ENCODE peak calls at places on chromosome 13, in six cellular contexts. Y is GM23338, N is psoas muscle, Q is testis, W is HepG2, G is breast epithelium. T is an unnamed sample.

GRCh38 chr13:114283581-114283980 is 2.2 kb downstream of the UPF3A start:
- DNase-seq in Y (no peak), N (no peak), Q (no peak), W (peak; percentile 10), G (no peak), T (no peak)

GRCh38 chr13:113023217-113023597 is 54.2 kb downstream of the MCF2L start:
- DNase-seq in Y (peak; percentile 28), N (no peak), Q (no peak), W (peak; percentile 44), G (no peak), T (peak; percentile 69)

GRCh38 chr13:112132142-112132541 is 65.2 kb downstream of the SOX1 start:
- DNase-seq in Y (no peak), N (no peak), Q (no peak), W (no peak), G (no peak), T (no peak)

GRCh38 chr13:37481005-37481857 is 117.3 kb downstream of the POSTN start:
- DNase-seq in Y (no peak), N (no peak), Q (no peak), W (no peak), G (no peak), T (no peak)

GRCh38 chr13:50951366-50951765 is 41.8 kb downstream of the RNASEH2B start:
- DNase-seq in Y (no peak), N (no peak), Q (no peak), W (no peak), G (no peak), T (no peak)

GRCh38 chr13:113589961-113590339 is 5.4 kb downstream of the TFDP1 start:
- DNase-seq in Y (no peak), N (no peak), Q (peak; percentile 11), W (no peak), G (no peak), T (no peak)

GRCh38 chr13:27194895-27195764 is 23.5 kb upstream of the USP12 start:
- DNase-seq in Y (peak; percentile 45), N (no peak), Q (no peak), W (no peak), G (no peak), T (no peak)

GRCh38 chr13:33349996-33350826 is 64.7 kb upstream of the STARD13 start:
- DNase-seq in Y (peak; percentile 51), N (peak; percentile 61), Q (peak; percentile 55), W (no peak), G (no peak), T (no peak)

GRCh38 chr13:42174344-42175162 is 97.4 kb upstream of the AKAP11 start:
- DNase-seq in Y (peak; percentile 19), N (no peak), Q (no peak), W (no peak), G (no peak), T (no peak)

GRCh38 chr13:28181413-28181812 is 43.1 kb downstream of the PAN3 start:
- DNase-seq in Y (no peak), N (no peak), Q (no peak), W (no peak), G (no peak), T (no peak)

GRCh38 chr13:109790951-109791605 is 4.7 kb upstream of the IRS2 start:
- DNase-seq in Y (peak; percentile 76), N (no peak), Q (peak; percentile 46), W (peak; percentile 22), G (no peak), T (no peak)

GRCh38 chr13:105814902-105815250 is 720.6 kb downstream of the EFNB2 start:
- DNase-seq in Y (no peak), N (no peak), Q (no peak), W (no peak), G (no peak), T (no peak)

GRCh38 chr13:98475521-98475920 is 101.4 kb downstream of the STK24 start:
- DNase-seq in Y (peak; percentile 80), N (no peak), Q (no peak), W (no peak), G (no peak), T (no peak)
- H3K4me1 ChIP-seq in Y (peaks cover 50% of the 10 kb centered on the region), N (peaks cover 8% of the 10 kb centered on the region), Q (peaks cover 26% of the 10 kb centered on the region), W (peaks cover 61% of the 10 kb centered on the region), G (peaks cover 6% of the 10 kb centered on the region), T (peaks cover 66% of the 10 kb centered on the region)

GRCh38 chr13:44451651-44452050 is 78.0 kb downstream of the SERP2 start:
- DNase-seq in Y (no peak), N (no peak), Q (no peak), W (no peak), G (no peak), T (no peak)
- H3K27ac ChIP-seq in Y (no peak overlapping the region), N (peak overlapping the region; percentile 80), Q (no peak overlapping the region), W (no peak overlapping the region), G (no peak overlapping the region), T (no peak overlapping the region)

GRCh38 chr13:41006296-41006695 is 12.8 kb downstream of the ELF1 start:
- DNase-seq in Y (no peak), N (no peak), Q (no peak), W (no peak), G (no peak), T (no peak)
- H3K4me1 ChIP-seq in Y (peaks cover 20% of the 10 kb centered on the region), N (peaks cover 36% of the 10 kb centered on the region), Q (no peaks in the 10 kb centered on the region), W (peaks cover 96% of the 10 kb centered on the region), G (no peaks in the 10 kb centered on the region), T (peaks cover 51% of the 10 kb centered on the region)

GRCh38 chr13:35727881-35728280 is 251.4 kb upstream of the MAB21L1 start:
- DNase-seq in Y (no peak), N (no peak), Q (no peak), W (no peak), G (no peak), T (no peak)

GRCh38 chr13:35732565-35732964 is 256.1 kb upstream of the MAB21L1 start:
- DNase-seq in Y (no peak), N (no peak), Q (no peak), W (no peak), G (no peak), T (no peak)

GRCh38 chr13:35731471-35731870 is 255.0 kb upstream of the MAB21L1 start:
- DNase-seq in Y (no peak), N (no peak), Q (no peak), W (no peak), G (no peak), T (no peak)

GRCh38 chr13:35733832-35734231 is 257.3 kb upstream of the MAB21L1 start:
- DNase-seq in Y (no peak), N (no peak), Q (no peak), W (no peak), G (no peak), T (no peak)

DNA sequence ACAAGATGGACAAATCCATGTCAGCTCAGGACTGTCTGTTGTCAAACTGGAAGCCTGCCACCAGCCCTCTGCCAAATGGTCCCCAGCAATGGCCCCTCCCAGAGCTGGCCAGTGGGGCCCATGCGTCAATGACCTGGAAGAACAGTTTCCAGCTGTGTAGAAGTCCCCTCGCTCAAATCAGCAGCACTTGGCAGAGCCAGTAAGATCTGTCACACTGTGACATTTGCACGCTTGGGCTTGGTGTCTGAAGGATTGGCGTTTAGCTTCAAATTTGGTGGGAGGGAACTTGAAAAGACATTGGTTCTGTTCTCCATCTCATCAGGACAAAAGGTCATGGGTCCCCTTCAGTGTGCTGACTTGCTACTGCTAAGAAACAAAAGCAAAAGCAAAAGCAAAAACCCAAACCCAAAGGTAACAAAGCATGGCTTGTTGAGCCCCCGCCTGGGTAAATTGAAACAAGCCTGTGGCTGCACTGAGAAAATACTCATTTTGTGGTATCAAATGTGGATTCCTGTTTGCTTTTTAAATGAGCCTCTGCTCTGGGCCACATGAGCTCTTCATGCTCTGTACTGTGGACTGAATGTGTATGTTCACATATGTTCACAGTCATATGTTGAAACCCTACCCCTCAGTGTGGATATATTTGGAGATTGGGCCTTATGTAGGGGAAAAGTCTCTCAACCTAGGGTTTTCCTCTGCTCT is 253.6 kb upstream of the MAB21L1 start:
- DNase-seq in Y (no peak), N (peak; percentile 49), Q (no peak), W (no peak), G (no peak), T (peak; percentile 69)
- H3K27ac ChIP-seq in Y (no peak overlapping the region), N (no peak overlapping the region), Q (no peak overlapping the region), W (no peak overlapping the region), G (no peak overlapping the region), T (peak overlapping the region; percentile 25)

DNA sequence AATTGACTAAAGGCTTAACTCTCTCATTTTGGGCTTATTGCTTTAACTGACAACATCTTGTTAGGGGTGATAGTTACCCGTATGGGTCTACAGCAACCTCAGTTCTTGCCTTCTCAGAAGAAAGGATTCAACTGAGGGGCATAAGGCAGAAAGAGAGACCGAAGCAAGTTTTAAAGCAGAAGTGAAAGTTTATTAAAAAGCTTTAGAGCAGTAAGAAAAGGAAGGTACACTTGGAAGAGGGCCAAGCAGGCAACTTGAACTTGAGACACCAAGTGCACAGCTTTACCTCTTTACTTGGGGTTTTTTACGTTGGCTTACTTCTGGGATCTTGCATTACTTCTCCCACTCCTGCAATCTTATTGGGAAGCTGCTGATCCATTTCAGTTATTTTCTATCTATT is 246.9 kb upstream of the PRR20A start:
- DNase-seq in Y (no peak), N (no peak), Q (no peak), W (no peak), G (no peak), T (no peak)
- H3K4me1 ChIP-seq in Y (no peaks in the 10 kb centered on the region), N (no peaks in the 10 kb centered on the region), Q (no peaks in the 10 kb centered on the region), W (no peaks in the 10 kb centered on the region), G (no peaks in the 10 kb centered on the region), T (no peaks in the 10 kb centered on the region)

DNA sequence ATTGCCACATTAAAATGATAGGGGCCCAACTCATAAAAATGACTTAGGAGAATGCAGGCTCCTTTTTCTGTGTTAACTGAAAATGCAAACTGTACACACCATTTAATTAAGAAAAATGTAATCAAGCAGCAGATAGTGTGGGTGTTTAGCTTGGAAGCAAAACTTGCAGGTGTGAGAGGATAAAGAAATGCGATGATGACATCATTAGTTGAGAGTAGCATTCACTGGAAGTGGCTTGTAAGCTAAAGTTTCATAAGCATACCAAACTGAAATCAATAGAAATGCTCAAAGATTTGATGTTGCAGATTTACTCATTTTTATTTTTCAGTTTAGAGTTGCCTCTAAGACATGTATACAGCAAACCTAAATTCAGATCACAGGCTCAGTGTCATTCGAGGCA is 86.6 kb downstream of the PRR20E start:
- DNase-seq in Y (no peak), N (no peak), Q (no peak), W (no peak), G (no peak), T (no peak)
- H3K27ac ChIP-seq in Y (no peak overlapping the region), N (no peak overlapping the region), Q (no peak overlapping the region), W (no peak overlapping the region), G (no peak overlapping the region), T (no peak overlapping the region)

DNA sequence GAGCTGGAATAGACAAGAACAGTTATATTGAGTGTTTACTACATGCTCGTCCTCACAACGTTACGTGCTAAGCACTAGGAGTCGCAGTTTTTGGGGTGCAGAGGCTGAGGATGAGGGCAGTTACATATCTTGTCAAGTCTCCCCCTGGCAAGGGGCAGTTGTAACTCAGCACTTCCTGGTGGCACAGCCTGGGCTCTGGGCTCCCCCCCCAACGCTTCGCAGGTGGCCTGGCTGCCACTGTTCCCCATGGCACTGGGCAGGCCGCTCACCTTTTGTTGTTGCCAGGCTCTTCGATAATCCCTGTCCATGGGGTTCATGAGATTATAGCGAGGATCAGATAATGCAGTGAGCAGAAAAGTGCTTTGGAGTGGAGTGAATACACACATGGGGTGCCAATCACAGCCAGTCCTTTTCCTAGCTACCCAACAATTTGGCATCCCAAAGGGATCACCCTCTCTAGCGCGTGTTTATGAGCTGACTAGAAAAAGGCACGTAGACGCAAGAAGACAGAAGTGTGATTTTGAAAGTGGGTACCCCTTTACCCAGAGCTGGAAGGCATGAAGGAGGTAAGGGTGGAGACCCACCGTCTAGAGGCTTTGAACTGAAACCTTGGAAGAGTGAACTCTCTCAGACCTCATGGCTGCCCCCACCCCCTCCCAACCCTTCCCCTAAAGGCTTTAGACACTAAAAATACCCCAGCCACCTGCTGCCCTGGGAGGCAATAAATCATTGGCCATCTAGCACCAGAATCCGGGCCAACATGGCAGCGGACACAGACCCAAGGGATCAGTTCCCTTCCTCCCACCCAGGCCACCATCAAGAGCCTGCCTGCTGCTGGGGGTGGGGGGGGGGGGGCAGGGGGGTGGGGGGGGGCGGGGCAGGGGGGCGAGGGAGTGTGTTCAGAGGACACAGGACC is 23.7 kb downstream of the ARL11 start:
- DNase-seq in Y (no peak), N (peak; percentile 74), Q (no peak), W (no peak), G (no peak), T (no peak)
- H3K4me1 ChIP-seq in Y (no peaks in the 10 kb centered on the region), N (peaks cover 65% of the 10 kb centered on the region), Q (no peaks in the 10 kb centered on the region), W (peaks cover 5% of the 10 kb centered on the region), G (no peaks in the 10 kb centered on the region), T (no peaks in the 10 kb centered on the region)

T was measured in right atrium auricular region.